ENCODE peak calls at places on chromosome 1, in five cellular contexts. V is non-pigmented ciliary epithelial cell, U is posterior cingulate gyrus, C is HFF-Myc, H is Calu3. Q is an unnamed sample.

GRCh38 chr1:34113887-34114286 is 51.1 kb downstream of the CSMD2 start:
- DNase-seq in V (no peak), C (no peak), H (peak), U (no peak), Q (no peak)

GRCh38 chr1:53627666-53628065 is 111.3 kb downstream of the GLIS1 start:
- DNase-seq in H (no peak), C (no peak), V (no peak), U (no peak), Q (no peak)

GRCh38 chr1:47656719-47657685 is 219.2 kb downstream of the FOXD2 start:
- DNase-seq in U (no peak), H (no peak), V (peak), C (no peak), Q (no peak)

GRCh38 chr1:207619833-207620572 is 24.9 kb upstream of the CR1L start:
- DNase-seq in H (peak), U (no peak), C (peak), V (peak), Q (no peak)

GRCh38 chr1:32702599-32703478 is at the start of gene SYNC:
- DNase-seq in V (no peak), U (peak), C (no peak), H (peak), Q (peak)

GRCh38 chr1:30600706-30601105 is 122.7 kb downstream of the MATN1 start:
- DNase-seq in C (no peak), H (no peak), U (no peak), V (no peak), Q (no peak)

GRCh38 chr1:235027076-235027861 is 101.4 kb downstream of the TOMM20 start:
- DNase-seq in V (no peak), U (no peak), H (no peak), C (no peak), Q (no peak)

GRCh38 chr1:214966366-214966765 is 116.2 kb upstream of the KCNK2 start:
- DNase-seq in V (no peak), H (no peak), C (no peak), U (no peak), Q (no peak)

GRCh38 chr1:41539999-41540398 is 55.5 kb upstream of the EDN2 start:
- DNase-seq in V (no peak), C (no peak), H (no peak), U (no peak), Q (no peak)

GRCh38 chr1:226403522-226404034 is 4.3 kb downstream of the PARP1 start:
- DNase-seq in V (no peak), U (no peak), H (peak), C (no peak), Q (no peak)

GRCh38 chr1:226977973-226978344 is 37.9 kb downstream of the COQ8A start:
- DNase-seq in U (no peak), H (no peak), C (no peak), V (no peak), Q (no peak)

GRCh38 chr1:220874201-220874655 is 5.0 kb upstream of the HLX start:
- DNase-seq in U (no peak), H (peak), C (peak), V (no peak), Q (peak)

GRCh38 chr1:206101351-206101750 is 15.8 kb downstream of the AVPR1B start:
- DNase-seq in V (no peak), H (no peak), U (no peak), C (no peak), Q (no peak)

GRCh38 chr1:18058522-18058921 is 49.1 kb upstream of the IGSF21 start:
- DNase-seq in V (no peak), U (no peak), H (no peak), C (no peak), Q (no peak)

GRCh38 chr1:191255354-191256057 is 777.8 kb upstream of the BRINP3 start:
- DNase-seq in V (no peak), H (no peak), C (no peak), U (no peak), Q (no peak)

GRCh38 chr1:58816072-58816746 is 32.4 kb upstream of the JUN start:
- DNase-seq in H (peak), C (peak), V (peak), U (peak), Q (peak)

GRCh38 chr1:168609133-168609715 is 32.8 kb downstream of the XCL1 start:
- DNase-seq in C (no peak), U (peak), H (no peak), V (peak), Q (no peak)

GRCh38 chr1:101182627-101183387 is 54.0 kb upstream of the S1PR1 start:
- DNase-seq in V (no peak), C (no peak), U (no peak), H (no peak), Q (no peak)

GRCh38 chr1:238861342-238861741 is 525.0 kb upstream of the CHRM3 start:
- DNase-seq in C (no peak), V (no peak), H (peak), U (no peak), Q (no peak)

GRCh38 chr1:105317976-105318375 is 1568.3 kb downstream of the AMY1C start:
- DNase-seq in V (no peak), U (no peak), H (no peak), C (no peak), Q (no peak)

GRCh38 chr1:195591917-195592672 is 1016.1 kb downstream of the KCNT2 start:
- DNase-seq in C (peak), V (peak), H (no peak), U (no peak), Q (no peak)

GRCh38 chr1:30759718-30760281 is 2.2 kb upstream of the LAPTM5 start:
- DNase-seq in U (no peak), H (no peak), C (no peak), V (no peak), Q (no peak)

GRCh38 chr1:63010898-63011660 is 227.1 kb downstream of the ATG4C start:
- DNase-seq in H (no peak), C (no peak), U (no peak), V (no peak), Q (no peak)

GRCh38 chr1:162219461-162219860 is 150.0 kb downstream of the NOS1AP start:
- DNase-seq in V (no peak), C (no peak), U (no peak), H (no peak), Q (no peak)

GRCh38 chr1:205466612-205467236 is 10.9 kb upstream of the BLACAT1 start:
- DNase-seq in V (no peak), C (no peak), H (no peak), U (no peak), Q (no peak)

GRCh38 chr1:33081554-33082305 is 777 bp downstream of the AZIN2 start:
- DNase-seq in V (no peak), U (peak), H (no peak), C (no peak), Q (peak)

GRCh38 chr1:116847688-116848531 is 61.8 kb upstream of the PTGFRN start:
- DNase-seq in V (no peak), U (no peak), H (no peak), C (peak), Q (no peak)

GRCh38 chr1:170663011-170663410 is 920 bp upstream of the PRRX1 start:
- DNase-seq in C (no peak), H (no peak), U (no peak), V (no peak), Q (no peak)